ENCODE peak calls at places on chromosomes 7 and 10, in four cellular contexts. L is tibial artery, B is cardiac fibroblast, K is AG10803. G is an unnamed sample.

GRCh38 chr10:13560597-13560996 is 26.2 kb upstream of the PRPF18 start:
- DNase-seq in L (no peak), B (peak), K (peak), G (peak)

GRCh38 chr7:104923010-104923421 is 91.0 kb upstream of the KMT2E start:
- DNase-seq in L (peak), B (peak), K (peak), G (peak)

GRCh38 chr10:50981904-50982303 is 92.4 kb upstream of the PRKG1 start:
- DNase-seq in L (no peak), B (no peak), K (no peak), G (no peak)

GRCh38 chr10:126926568-126926967 is 21.3 kb downstream of the DOCK1 start:
- DNase-seq in L (no peak), B (no peak), K (no peak), G (no peak)

GRCh38 chr7:36129048-36129534 is 24.0 kb upstream of the EEPD1 start:
- DNase-seq in L (peak), B (peak), K (peak), G (no peak)

GRCh38 chr7:11294965-11295364 is 321.3 kb downstream of the PHF14 start:
- DNase-seq in L (no peak), B (no peak), K (no peak), G (no peak)

GRCh38 chr10:119602241-119603095 is 5.7 kb upstream of the TIAL1 start:
- DNase-seq in L (no peak), B (peak), K (peak), G (no peak)

GRCh38 chr10:29482591-29483421 is 152.0 kb downstream of the SVIL start:
- DNase-seq in L (no peak), B (peak), K (peak), G (peak)

GRCh38 chr10:62690703-62691102 is 113.8 kb upstream of the ADO start:
- DNase-seq in L (no peak), B (no peak), K (no peak), G (no peak)

GRCh38 chr10:119650692-119651513 is at the start of gene BAG3:
- DNase-seq in L (peak), B (peak), K (peak), G (peak)

GRCh38 chr10:8702181-8702580 is 647.7 kb downstream of the GATA3 start:
- DNase-seq in L (no peak), B (no peak), K (no peak), G (no peak)

GRCh38 chr7:147990837-147991236 is 599.7 kb upstream of the C7orf33 start:
- DNase-seq in L (no peak), B (no peak), K (no peak), G (no peak)

GRCh38 chr10:69696073-69696731 is 66.2 kb downstream of the FAM241B start:
- DNase-seq in L (no peak), B (peak), K (peak), G (peak)

GRCh38 chr10:124748953-124749645 is 4.9 kb upstream of the FAM53B start:
- DNase-seq in L (no peak), B (no peak), K (no peak), G (no peak)

GRCh38 chr7:2190531-2190930 is 42.2 kb downstream of the MAD1L1 start:
- DNase-seq in L (no peak), B (no peak), K (peak), G (no peak)

DNA sequence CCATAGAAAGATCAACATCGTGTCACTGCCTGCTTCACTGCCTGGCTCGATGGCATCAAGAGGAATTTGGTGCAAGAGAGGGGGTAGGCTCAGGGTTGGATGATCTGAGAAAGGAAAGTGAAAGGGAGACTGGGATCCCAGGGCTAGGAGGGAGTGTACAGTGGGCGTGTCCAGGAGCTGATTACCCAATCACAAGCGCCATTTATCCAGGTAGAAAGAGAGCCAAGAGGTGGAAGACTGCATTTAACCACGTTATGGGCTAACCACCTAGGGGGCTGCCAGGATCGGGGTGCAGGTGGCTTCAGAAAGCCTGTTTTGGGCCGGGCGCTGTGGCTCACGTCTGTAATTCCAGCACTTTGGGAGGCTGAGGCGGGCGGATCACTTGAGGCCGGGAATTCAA is 10.3 kb downstream of the PODXL start:
- DNase-seq in L (no peak), B (no peak), K (peak), G (no peak)
- H3K4me3 ChIP-seq in L (no peak), B (no peak), K (peak), G (no peak)

DNA sequence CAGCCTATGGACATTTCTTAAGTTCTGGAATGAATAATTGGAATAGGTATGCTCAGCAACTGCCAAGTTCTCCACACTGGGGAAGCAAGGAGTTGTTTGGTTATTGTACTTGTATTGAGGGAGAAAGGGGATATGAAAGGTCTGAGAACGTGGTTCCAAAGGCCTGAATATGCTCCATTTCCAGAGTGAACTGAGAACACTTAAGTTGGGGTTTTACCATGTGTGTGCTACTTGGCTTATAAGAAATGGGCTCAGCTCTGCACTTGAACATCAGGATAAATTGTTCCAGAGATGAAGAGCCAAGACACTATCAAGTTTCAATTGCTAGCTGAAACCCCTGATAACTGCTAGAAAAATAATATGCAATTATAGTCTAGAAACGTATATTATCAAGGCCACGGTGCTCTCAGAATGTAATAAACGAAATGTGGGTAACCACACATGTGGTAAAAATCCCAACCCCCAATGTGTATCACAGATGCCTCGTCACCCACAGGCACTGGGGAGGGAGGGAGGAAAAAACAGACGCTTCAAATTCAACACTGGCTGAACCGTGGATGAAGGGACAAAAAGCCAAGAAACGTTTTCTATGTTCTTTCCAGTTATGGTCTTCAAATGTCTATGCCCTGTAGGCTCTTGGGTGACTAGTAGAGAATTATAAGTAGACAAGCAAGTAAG is 16.3 kb downstream of the ELMO1 start:
- DNase-seq in L (no peak), B (no peak), K (no peak), G (no peak)
- H3K4me3 ChIP-seq in L (no peak), B (no peak), K (no peak), G (no peak)

GRCh38 chr10:112361951-112362770 is 11.8 kb upstream of the ACSL5 start:
- DNase-seq in L (peak), B (peak), K (peak), G (peak)
- H3K4me3 ChIP-seq in L (no peak), B (no peak), K (no peak), G (no peak)

DNA sequence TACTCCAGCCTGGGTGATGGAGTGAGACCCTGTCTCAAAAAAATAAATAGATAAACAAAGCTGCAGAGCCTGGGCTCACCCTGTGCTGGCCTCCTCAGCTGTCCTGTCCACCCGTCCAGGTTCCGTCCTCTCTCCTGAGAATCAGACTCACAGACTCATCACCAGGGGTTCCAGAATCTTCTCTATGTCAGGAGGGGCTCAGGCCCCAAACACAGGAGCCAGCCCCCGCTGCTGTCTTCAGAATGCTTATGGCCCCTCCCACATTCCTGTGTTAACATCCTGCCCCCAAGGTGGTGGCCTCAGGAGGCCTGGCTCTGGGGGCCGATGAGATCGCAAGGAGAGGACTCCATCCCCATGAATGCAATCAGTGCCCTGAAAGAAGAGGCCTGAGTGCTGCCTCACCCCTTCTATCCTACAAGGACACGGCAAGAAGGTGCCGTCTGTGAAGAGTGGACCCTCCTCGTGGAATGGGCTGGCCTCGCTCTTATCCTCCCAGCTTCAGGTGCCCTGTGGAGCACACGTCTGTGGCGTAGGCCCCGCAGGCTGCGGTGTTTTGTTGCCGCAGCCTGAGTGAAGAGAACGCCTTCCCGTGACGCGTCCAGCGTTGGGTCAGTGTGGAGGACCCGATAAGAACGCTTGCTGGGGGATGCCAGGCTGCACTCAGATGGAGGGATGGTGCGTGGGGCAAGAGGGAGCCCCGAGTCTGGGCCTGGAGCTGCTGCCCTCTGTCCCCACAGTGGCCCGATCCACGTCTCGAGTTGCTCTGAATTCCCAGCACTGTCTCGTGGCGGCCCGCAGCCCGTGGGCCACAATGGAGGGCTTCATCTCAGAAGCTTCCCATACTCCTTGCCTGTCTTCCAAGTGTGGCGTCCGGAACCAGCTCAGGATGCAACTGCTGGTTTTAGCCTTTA is 77.1 kb downstream of the INPP5A start:
- DNase-seq in L (no peak), B (no peak), K (no peak), G (no peak)
- H3K4me3 ChIP-seq in L (no peak), B (no peak), K (no peak), G (no peak)

GRCh38 chr10:129388435-129388834 is 78.6 kb upstream of the MGMT start:
- DNase-seq in L (no peak), B (no peak), K (no peak), G (no peak)

GRCh38 chr10:129386415-129387257 is 80.4 kb upstream of the MGMT start:
- DNase-seq in L (no peak), B (no peak), K (no peak), G (no peak)

GRCh38 chr10:129385600-129385999 is 81.4 kb upstream of the MGMT start:
- DNase-seq in L (no peak), B (no peak), K (no peak), G (peak)

GRCh38 chr10:129389194-129389593 is 77.8 kb upstream of the MGMT start:
- DNase-seq in L (no peak), B (no peak), K (no peak), G (no peak)

GRCh38 chr10:129387258-129387525 is 79.8 kb upstream of the MGMT start:
- DNase-seq in L (no peak), B (no peak), K (no peak), G (no peak)
- H3K4me3 ChIP-seq in L (no peak), B (no peak), K (no peak), G (no peak)

GRCh38 chr7:45582868-45583277 is 8.7 kb downstream of the ADCY1 start:
- DNase-seq in L (no peak), B (no peak), K (no peak), G (no peak)
- H3K4me3 ChIP-seq in L (no peak), B (no peak), K (no peak), G (no peak)

G was measured in MG63.